ENCODE peak calls at places on chromosomes 11 and 22, in ten cellular contexts. B is cardiac muscle cell, M is RWPE2, X is GM13976, S is Calu3, P is IMR-90, D is nephron progenitor cell, C is neural crest cell, I is dorsolateral prefrontal cortex, Q is astrocyte. E is an unnamed sample.

GRCh38 chr11:70778828-70779365 is 380.6 kb downstream of the CTTN start:
- DNase-seq in X (no peak), S (no peak), P (no peak), D (no peak), B (no peak), Q (no peak), I (no peak), M (no peak), C (no peak), E (no peak)

GRCh38 chr11:131137046-131137445 is 220.8 kb upstream of the SNX19 start:
- DNase-seq in D (no peak), P (peak), Q (peak), C (no peak), M (no peak), S (no peak), I (no peak), B (no peak), X (no peak), E (no peak)

GRCh38 chr11:57481315-57481714 is 21.0 kb downstream of the RTN4RL2 start:
- DNase-seq in Q (no peak), S (no peak), M (no peak), D (no peak), C (no peak), P (no peak), I (no peak), B (no peak), X (no peak), E (no peak)

GRCh38 chr22:17842386-17842785 is 68.1 kb upstream of the BID start:
- DNase-seq in Q (no peak), S (no peak), I (no peak), C (no peak), D (no peak), P (no peak), X (no peak), M (no peak), B (peak), E (no peak)

GRCh38 chr11:32852142-32852541 is 22.4 kb downstream of the PRRG4 start:
- DNase-seq in P (peak), I (no peak), C (no peak), Q (peak), M (no peak), B (peak), X (no peak), S (no peak), D (no peak), E (no peak)

GRCh38 chr11:30314625-30315024 is 8.3 kb upstream of the ARL14EP start:
- DNase-seq in M (no peak), C (no peak), I (no peak), S (no peak), P (peak), Q (no peak), B (peak), X (no peak), D (no peak), E (no peak)

GRCh38 chr11:132644511-132644910 is 887.8 kb downstream of the OPCML start:
- DNase-seq in I (no peak), C (no peak), B (no peak), D (peak), S (no peak), X (no peak), P (no peak), Q (no peak), M (no peak), E (no peak)

GRCh38 chr11:10623797-10624761 is 55.6 kb upstream of the LYVE1 start:
- DNase-seq in X (peak), C (peak), Q (no peak), S (peak), M (no peak), I (no peak), B (peak), D (no peak), P (peak), E (no peak)

GRCh38 chr11:135075740-135076139 is 663.7 kb upstream of the B3GAT1 start:
- DNase-seq in B (peak), D (peak), P (peak), Q (no peak), S (peak), I (no peak), X (no peak), M (no peak), C (peak), E (no peak)

GRCh38 chr11:24357620-24358386 is 139.1 kb upstream of the LUZP2 start:
- DNase-seq in X (no peak), D (no peak), I (no peak), S (no peak), C (no peak), P (no peak), B (no peak), Q (no peak), M (no peak), E (no peak)

GRCh38 chr11:131375421-131375820 is 5.0 kb downstream of the NTM start:
- DNase-seq in P (no peak), X (no peak), Q (no peak), B (no peak), M (no peak), C (no peak), D (no peak), I (no peak), S (no peak), E (no peak)

GRCh38 chr22:27218521-27218920 is 561.1 kb downstream of the MIAT start:
- DNase-seq in S (no peak), M (no peak), X (no peak), P (no peak), C (no peak), I (no peak), D (no peak), B (no peak), Q (no peak), E (no peak)

GRCh38 chr11:6557761-6558674 is 45.4 kb downstream of the RRP8 start:
- DNase-seq in S (no peak), B (no peak), X (no peak), C (no peak), I (no peak), M (no peak), P (no peak), Q (no peak), D (no peak), E (no peak)

GRCh38 chr11:129374993-129375721 is 491 bp upstream of the BARX2 start:
- DNase-seq in C (no peak), I (no peak), D (peak), P (no peak), X (peak), Q (no peak), M (no peak), S (peak), B (no peak), E (no peak)

GRCh38 chr11:103055174-103055890 is 36.6 kb downstream of the DCUN1D5 start:
- DNase-seq in D (peak), C (no peak), S (peak), X (no peak), P (peak), Q (peak), M (no peak), I (no peak), B (peak), E (no peak)

GRCh38 chr11:126415128-126415527 is 59.6 kb downstream of the ST3GAL4 start:
- DNase-seq in X (no peak), I (no peak), P (peak), C (no peak), D (no peak), Q (no peak), B (peak), S (no peak), M (no peak), E (no peak)

GRCh38 chr11:71499125-71499524 is 27.9 kb upstream of the KRTAP5-7 start:
- DNase-seq in P (peak), S (no peak), Q (peak), B (no peak), C (no peak), D (no peak), M (peak), I (no peak), X (no peak), E (peak)

GRCh38 chr11:8234425-8234821 is 29.3 kb downstream of the LMO1 start:
- DNase-seq in D (no peak), B (no peak), P (no peak), I (no peak), X (no peak), M (no peak), C (no peak), S (peak), Q (no peak), E (no peak)

GRCh38 chr22:46514592-46515207 is 22.7 kb downstream of the CELSR1 start:
- DNase-seq in Q (peak), I (no peak), X (no peak), B (peak), M (peak), P (peak), C (no peak), D (no peak), S (no peak), E (no peak)

GRCh38 chr11:26510201-26510600 is 61.9 kb downstream of the MUC15 start:
- DNase-seq in I (no peak), X (no peak), D (no peak), P (no peak), C (no peak), M (no peak), S (no peak), B (no peak), Q (no peak), E (no peak)

GRCh38 chr11:12410006-12410728 is 32.8 kb downstream of the PARVA start:
- DNase-seq in X (no peak), Q (peak), M (no peak), B (peak), I (peak), P (peak), C (no peak), S (no peak), D (no peak), E (no peak)

GRCh38 chr11:21975242-21975641 is 217.6 kb upstream of the ANO5 start:
- DNase-seq in D (no peak), Q (no peak), I (no peak), C (no peak), P (no peak), M (no peak), X (no peak), B (no peak), S (no peak), E (no peak)

GRCh38 chr11:96013459-96014213 is 89.7 kb upstream of the MTMR2 start:
- DNase-seq in M (no peak), Q (no peak), B (no peak), I (peak), C (no peak), D (no peak), P (no peak), S (no peak), X (no peak), E (no peak)

GRCh38 chr22:50244420-50245213 is at the start of gene TUBGCP6:
- DNase-seq in S (peak), X (peak), B (peak), I (peak), M (peak), D (peak), P (peak), C (peak), Q (peak), E (no peak)

GRCh38 chr11:132716037-132716436 is 816.3 kb downstream of the OPCML start:
- DNase-seq in B (no peak), Q (no peak), P (no peak), X (no peak), I (no peak), M (no peak), D (no peak), C (no peak), S (no peak), E (no peak)

GRCh38 chr11:33258631-33259184 is 1.5 kb downstream of the HIPK3 start:
- DNase-seq in C (peak), I (no peak), B (peak), D (no peak), X (peak), M (no peak), S (no peak), Q (peak), P (peak), E (no peak)

DNA sequence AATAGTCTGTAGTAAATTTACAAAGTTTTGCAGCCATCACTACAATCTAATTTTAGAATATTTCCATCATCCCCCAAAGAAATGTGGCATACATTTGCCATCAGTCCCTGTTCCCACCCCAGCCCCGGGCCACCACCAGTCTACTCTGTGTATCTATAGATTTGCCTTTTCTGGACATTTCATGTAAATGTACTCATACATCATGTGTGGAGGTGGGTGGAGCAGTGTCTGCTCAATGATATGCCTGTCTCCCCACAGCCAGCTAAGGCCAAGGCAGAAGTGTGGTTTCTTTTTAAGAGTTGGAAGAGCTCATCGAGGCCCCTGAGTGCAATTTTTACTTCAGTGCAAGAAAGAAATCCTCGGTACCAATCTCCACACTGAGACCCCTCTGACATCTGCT is 80.5 kb downstream of the TP53I11 start:
- DNase-seq in S (no peak), B (no peak), X (no peak), I (no peak), Q (no peak), D (no peak), C (no peak), M (no peak), P (no peak), E (no peak)
- TF ChIP-seq CTCF in S (no peak), B (no peak), X (no peak), I (no peak), Q (no peak), D (no peak), C (no peak), M (no peak), P (no peak), E (no peak)

DNA sequence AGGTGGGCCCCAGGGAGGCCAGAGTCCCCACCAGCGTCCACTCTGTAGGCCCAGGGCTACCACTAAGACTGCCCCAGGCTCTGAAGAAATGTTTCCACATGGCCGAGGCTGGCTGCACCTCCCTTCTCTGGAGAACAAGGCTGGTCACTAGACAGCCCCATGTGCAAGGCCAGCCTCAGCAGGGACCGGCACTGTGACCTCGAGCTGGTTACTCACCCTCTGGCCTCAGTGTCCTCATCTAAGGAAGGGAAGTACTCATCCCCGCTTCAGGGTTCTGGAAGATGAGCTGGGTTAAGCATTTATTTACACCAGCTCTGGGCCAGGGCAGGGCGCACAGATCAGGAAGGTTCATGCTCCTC is 9.7 kb downstream of the PMM1 start:
- DNase-seq in I (no peak), Q (no peak), S (no peak), D (no peak), B (no peak), M (no peak), P (no peak), X (no peak), C (no peak), E (no peak)
- TF ChIP-seq CTCF in I (no peak), Q (no peak), S (no peak), D (no peak), B (no peak), M (no peak), P (no peak), X (no peak), C (no peak), E (no peak)

DNA sequence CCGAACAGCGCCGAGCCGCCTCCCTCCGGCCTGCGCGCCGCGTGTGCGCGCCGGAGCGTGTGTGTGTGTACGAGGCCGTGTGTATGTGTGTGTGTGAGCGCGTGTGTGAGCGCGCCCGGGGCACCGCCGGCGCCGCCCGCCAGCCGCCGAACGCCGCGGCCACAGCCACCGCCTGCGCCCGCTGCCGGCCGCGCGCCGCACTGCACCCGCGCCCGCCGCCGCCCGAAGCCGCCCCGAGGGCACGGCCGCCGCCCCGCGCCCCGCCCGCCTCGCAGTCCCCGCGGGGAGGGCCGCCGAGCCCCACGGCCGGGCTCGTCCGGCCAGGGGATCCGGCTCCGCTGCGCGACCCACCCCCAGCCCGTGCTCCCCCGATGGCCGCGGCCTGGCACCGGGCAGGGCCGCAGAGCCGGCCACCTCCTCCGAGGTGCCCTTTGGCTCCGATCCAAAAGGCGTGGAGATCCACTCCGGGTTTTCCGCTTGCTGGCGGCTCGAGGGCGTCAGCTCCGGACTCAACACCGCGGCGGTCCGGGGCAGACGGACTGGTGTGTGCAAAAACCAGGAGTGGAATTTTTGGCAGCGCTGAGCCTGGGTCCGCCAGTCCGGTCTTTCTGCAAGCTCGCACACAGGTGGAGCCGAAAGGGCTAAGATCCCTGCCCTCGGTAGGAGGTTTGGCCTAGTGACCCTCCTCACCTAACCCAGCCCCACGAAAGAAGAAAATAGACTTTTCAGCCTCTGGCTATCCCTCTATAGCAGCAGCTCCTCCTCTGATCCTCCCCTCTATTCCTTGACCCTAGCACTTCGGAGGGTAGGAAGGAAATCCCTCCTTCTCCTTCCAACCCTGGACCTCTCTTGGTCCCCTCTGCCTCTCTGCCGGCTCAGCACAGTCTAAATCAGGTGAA is at the start of gene SYT7:
- DNase-seq in B (peak), C (peak), I (peak), P (peak), X (peak), M (peak), D (peak), Q (peak), S (peak), E (peak)
- TF ChIP-seq CTCF in B (peak), C (peak), I (peak), P (peak), X (peak), M (no peak), D (no peak), Q (no peak), S (no peak), E (peak)

GRCh38 chr22:34847072-34847471 is 218.9 kb upstream of the ISX start:
- DNase-seq in S (no peak), D (no peak), X (peak), P (no peak), B (no peak), Q (peak), M (no peak), I (no peak), C (no peak), E (no peak)

GRCh38 chr22:34845391-34845790 is 220.6 kb upstream of the ISX start:
- DNase-seq in D (no peak), S (no peak), X (no peak), M (no peak), P (no peak), I (no peak), C (no peak), B (no peak), Q (no peak), E (no peak)

GRCh38 chr22:34841911-34842310 is 224.0 kb upstream of the ISX start:
- DNase-seq in S (no peak), I (no peak), X (no peak), B (no peak), M (no peak), D (no peak), C (no peak), Q (no peak), P (no peak), E (no peak)

GRCh38 chr22:34841321-34841901 is 224.5 kb upstream of the ISX start:
- DNase-seq in C (no peak), M (no peak), B (no peak), Q (peak), S (no peak), I (no peak), P (no peak), D (no peak), X (no peak), E (no peak)

GRCh38 chr22:34842630-34843029 is 223.3 kb upstream of the ISX start:
- DNase-seq in B (no peak), C (no peak), M (no peak), P (no peak), X (no peak), S (no peak), I (no peak), Q (no peak), D (no peak), E (no peak)
- TF ChIP-seq CTCF in B (no peak), C (no peak), M (no peak), P (no peak), X (no peak), S (no peak), I (no peak), Q (no peak), D (no peak), E (peak)

GRCh38 chr11:97751405-97751804 is 1269.3 kb upstream of the CNTN5 start:
- DNase-seq in S (no peak), I (no peak), X (no peak), C (no peak), P (no peak), Q (no peak), B (no peak), M (no peak), D (no peak), E (no peak)
- TF ChIP-seq CTCF in S (no peak), I (no peak), X (no peak), C (no peak), P (no peak), Q (no peak), B (no peak), M (no peak), D (no peak), E (no peak)

GRCh38 chr22:40107244-40107643 is 70.5 kb upstream of the TNRC6B start:
- DNase-seq in X (peak), C (no peak), P (no peak), B (no peak), M (no peak), D (no peak), S (no peak), Q (no peak), I (no peak), E (no peak)

GRCh38 chr22:40111451-40111850 is 66.3 kb upstream of the TNRC6B start:
- DNase-seq in B (no peak), D (no peak), M (no peak), C (no peak), Q (no peak), S (no peak), P (no peak), I (no peak), X (no peak), E (no peak)

GRCh38 chr22:40105755-40106154 is 72.0 kb upstream of the TNRC6B start:
- DNase-seq in S (no peak), C (no peak), B (no peak), Q (no peak), X (no peak), M (no peak), D (no peak), I (no peak), P (no peak), E (no peak)

GRCh38 chr22:40112595-40112994 is 65.1 kb upstream of the TNRC6B start:
- DNase-seq in C (no peak), P (no peak), B (no peak), I (no peak), M (no peak), D (no peak), Q (no peak), X (no peak), S (no peak), E (no peak)

GRCh38 chr22:40107756-40108437 is 69.8 kb upstream of the TNRC6B start:
- DNase-seq in M (no peak), Q (no peak), D (no peak), B (peak), I (no peak), C (no peak), P (peak), S (peak), X (no peak), E (no peak)
- TF ChIP-seq CTCF in M (no peak), Q (no peak), D (no peak), B (no peak), I (no peak), C (no peak), P (no peak), S (no peak), X (no peak), E (no peak)